ENCODE peak calls at places on chromosomes 7 and 10, in four cellular contexts. Z, W, H and R are unnamed samples.

GRCh38 chr10:97411411-97411810 is 10.3 kb upstream of the RRP12 start:
- DNase-seq in W (peak), H (no peak), Z (no peak), R (no peak)

GRCh38 chr10:102395677-102396197 is at the start of gene NFKB2:
- DNase-seq in W (no peak), Z (no peak), H (peak), R (no peak)

GRCh38 chr10:114309111-114309651 is 70.1 kb downstream of the VWA2 start:
- DNase-seq in W (no peak), Z (no peak), H (no peak), R (no peak)

GRCh38 chr10:102245101-102245931 is at the start of gene GBF1:
- DNase-seq in Z (peak), H (peak), W (peak), R (peak)

GRCh38 chr10:21969326-21970287 is 33.9 kb downstream of the DNAJC1 start:
- DNase-seq in Z (no peak), W (peak), H (no peak), R (no peak)

GRCh38 chr7:107089627-107090026 is 45.1 kb downstream of the PRKAR2B start:
- DNase-seq in H (no peak), Z (no peak), W (no peak), R (no peak)

GRCh38 chr7:91883676-91884362 is 3.3 kb upstream of the MTERF1 start:
- DNase-seq in W (no peak), H (no peak), Z (no peak), R (no peak)

GRCh38 chr10:30036811-30037210 is 22.6 kb downstream of the JCAD start:
- DNase-seq in H (no peak), W (no peak), Z (no peak), R (no peak)

GRCh38 chr7:44980393-44981034 is 1.7 kb upstream of the MYO1G start:
- DNase-seq in Z (no peak), W (peak), H (no peak), R (peak)

GRCh38 chr10:69845574-69846251 is 44.0 kb downstream of the COL13A1 start:
- DNase-seq in H (peak), W (peak), Z (peak), R (no peak)

GRCh38 chr10:97687785-97688781 is 1.0 kb upstream of the AVPI1 start:
- DNase-seq in W (peak), H (peak), Z (no peak), R (peak)

GRCh38 chr10:102753724-102754123 is 10.0 kb downstream of the WBP1L start:
- DNase-seq in Z (no peak), W (no peak), H (no peak), R (no peak)

GRCh38 chr7:99399597-99399996 is 8.8 kb downstream of the PDAP1 start:
- DNase-seq in H (no peak), W (no peak), Z (no peak), R (no peak)

GRCh38 chr7:117889611-117890010 is 16.4 kb upstream of the CTTNBP2 start:
- DNase-seq in H (no peak), W (no peak), Z (no peak), R (no peak)

GRCh38 chr10:48659790-48660189 is 24.9 kb upstream of the WDFY4 start:
- DNase-seq in Z (no peak), W (peak), H (no peak), R (no peak)

DNA sequence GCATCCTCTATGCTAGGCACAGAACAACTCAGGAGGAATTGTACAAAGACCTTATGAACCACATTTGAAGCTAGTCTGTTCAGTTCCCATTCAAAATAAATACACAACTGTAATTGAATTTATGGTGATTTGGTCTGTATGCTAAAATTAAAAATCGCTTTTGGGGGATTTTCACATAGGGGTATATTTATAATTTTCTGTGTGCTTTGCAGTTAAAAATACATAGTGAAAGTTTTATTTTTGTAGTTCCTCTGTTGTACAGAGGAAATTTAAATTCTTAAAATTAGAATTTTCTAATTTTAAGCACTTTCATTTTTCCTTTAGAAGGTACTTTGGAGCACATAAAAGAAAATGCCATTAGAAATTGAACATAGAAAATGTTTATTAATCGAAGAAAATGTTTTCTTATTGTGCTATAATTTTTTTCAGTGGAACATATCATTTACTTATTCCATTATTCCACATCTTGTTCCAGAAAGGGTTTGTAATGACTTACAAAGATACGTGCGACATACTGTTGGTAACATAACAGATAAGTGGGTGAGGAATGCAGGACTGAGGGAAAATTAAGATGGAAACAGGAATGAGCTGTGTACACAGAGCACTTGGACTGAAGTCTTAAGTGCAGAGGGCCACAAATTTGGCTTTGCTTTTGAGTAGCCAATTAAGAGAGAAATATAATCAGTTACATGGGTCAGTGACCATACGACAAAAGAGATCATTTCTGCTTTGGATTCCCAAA is 7.0 kb downstream of the RABGEF1 start:
- DNase-seq in Z (no peak), H (no peak), W (no peak), R (no peak)
- H3K4me3 ChIP-seq in Z (no peak), H (no peak), W (no peak), R (no peak)

DNA sequence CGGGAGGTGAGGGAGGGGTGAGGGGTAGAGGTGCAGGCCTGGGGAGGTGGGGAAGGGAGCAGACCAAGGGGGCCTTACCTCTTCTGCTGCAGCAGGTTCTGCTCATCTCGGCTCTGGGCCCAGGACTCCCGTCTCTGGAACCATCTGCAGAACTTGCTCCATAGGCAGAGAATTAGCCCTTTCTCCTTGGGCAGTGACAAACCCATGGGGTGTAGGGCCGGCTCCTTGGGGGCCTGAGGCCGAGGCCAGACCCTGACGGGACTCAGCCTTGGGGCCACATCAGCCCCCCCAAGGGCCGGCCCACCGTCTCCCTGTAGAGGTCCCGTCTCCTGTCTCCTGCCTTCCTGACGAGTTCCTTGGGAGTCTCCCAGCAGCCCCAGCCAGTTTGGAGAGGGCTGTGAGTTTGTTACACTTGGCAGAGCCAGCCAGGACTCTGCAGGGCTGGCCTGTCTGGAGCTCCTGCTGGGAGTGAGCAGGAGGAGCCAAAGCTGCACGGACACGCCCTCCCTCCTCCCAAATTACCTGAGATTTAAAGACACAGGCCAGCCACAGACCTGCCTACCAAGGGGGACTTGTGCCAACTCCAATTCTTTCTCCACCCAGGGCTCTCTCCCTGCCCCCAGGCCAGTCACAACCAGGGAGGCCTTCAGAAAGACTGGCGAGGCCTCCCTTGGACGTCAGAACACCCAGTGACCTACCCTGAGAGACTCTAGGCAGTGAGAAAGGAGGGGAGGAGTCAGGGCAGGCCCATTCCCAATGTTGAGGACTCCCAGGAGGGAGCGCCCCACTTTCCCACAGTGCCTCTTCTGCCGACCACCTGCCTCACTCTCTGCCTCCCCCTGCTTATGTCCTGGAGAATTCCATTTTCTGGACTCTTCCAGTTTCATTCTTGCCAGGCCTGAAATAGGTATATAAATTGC is at the start of gene TRPV6:
- DNase-seq in Z (peak), W (no peak), H (peak), R (no peak)
- TF ChIP-seq CTCF in Z (no peak), W (no peak), H (no peak), R (no peak)

GRCh38 chr10:6473901-6474370 is 106.1 kb downstream of the PRKCQ start:
- DNase-seq in Z (no peak), W (peak), H (no peak), R (no peak)
- H3K4me3 ChIP-seq in Z (no peak), W (no peak), H (no peak), R (no peak)

GRCh38 chr10:71639412-71639719 is 80.2 kb downstream of the C10orf105 start:
- DNase-seq in H (no peak), W (no peak), Z (no peak), R (no peak)
- TF ChIP-seq CTCF in H (no peak), W (no peak), Z (no peak), R (no peak)

GRCh38 chr7:47479821-47480575 is 101.9 kb downstream of the TNS3 start:
- DNase-seq in Z (no peak), W (no peak), H (no peak), R (no peak)

GRCh38 chr7:47481656-47482012 is 100.3 kb downstream of the TNS3 start:
- DNase-seq in W (no peak), H (no peak), Z (no peak), R (no peak)

GRCh38 chr7:47478926-47479791 is 102.8 kb downstream of the TNS3 start:
- DNase-seq in H (no peak), Z (no peak), W (no peak), R (no peak)

GRCh38 chr7:47482013-47482761 is 99.7 kb downstream of the TNS3 start:
- DNase-seq in Z (no peak), W (peak), H (peak), R (peak)

GRCh38 chr7:47480576-47481538 is 101.1 kb downstream of the TNS3 start:
- DNase-seq in W (no peak), Z (no peak), H (no peak), R (no peak)
- H3K4me3 ChIP-seq in W (no peak), Z (no peak), H (no peak), R (no peak)

DNA sequence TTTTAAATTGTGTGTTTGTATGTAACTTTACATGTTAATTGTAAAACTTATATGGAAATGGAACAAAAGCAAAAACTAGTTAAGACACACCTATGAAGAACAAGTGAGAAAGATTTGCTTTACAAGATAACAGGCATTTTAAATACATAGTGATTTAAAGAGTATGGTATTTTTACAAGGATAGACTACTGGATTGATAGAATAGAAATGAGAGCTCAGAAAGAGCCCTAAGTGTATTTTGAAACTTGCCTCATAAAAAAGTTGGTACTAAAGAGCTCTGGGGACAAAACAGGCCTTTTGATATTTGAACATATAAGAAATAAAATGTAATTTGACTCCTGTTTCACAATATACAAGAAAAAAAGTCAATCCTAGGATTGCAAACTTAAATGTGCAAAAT is 928.4 kb downstream of the REEP3 start:
- DNase-seq in W (no peak), H (no peak), Z (no peak), R (no peak)
- TF ChIP-seq CTCF in W (no peak), H (no peak), Z (no peak), R (no peak)

GRCh38 chr10:1735562-1735961 is 1.8 kb downstream of the ADARB2 start:
- DNase-seq in Z (no peak), W (no peak), H (no peak), R (no peak)
- H3K4me3 ChIP-seq in Z (no peak), W (no peak), H (no peak), R (no peak)

GRCh38 chr10:125003146-125003900 is 61.4 kb downstream of the ZRANB1 start:
- DNase-seq in W (no peak), H (peak), Z (peak), R (no peak)
- TF ChIP-seq CTCF in W (peak), H (no peak), Z (no peak), R (peak)

GRCh38 chr10:109957092-109957797 is 33.9 kb upstream of the XPNPEP1 start:
- DNase-seq in Z (peak), W (no peak), H (peak), R (no peak)

GRCh38 chr10:109958059-109958458 is 34.7 kb upstream of the XPNPEP1 start:
- DNase-seq in H (no peak), W (no peak), Z (no peak), R (no peak)

GRCh38 chr10:109953745-109954144 is 30.4 kb upstream of the XPNPEP1 start:
- DNase-seq in W (no peak), H (no peak), Z (no peak), R (no peak)

GRCh38 chr10:109956454-109957091 is 33.3 kb upstream of the XPNPEP1 start:
- DNase-seq in H (peak), W (peak), Z (peak), R (no peak)

GRCh38 chr10:109952526-109952925 is 29.2 kb upstream of the XPNPEP1 start:
- DNase-seq in H (no peak), W (no peak), Z (no peak), R (no peak)
- H3K4me3 ChIP-seq in H (no peak), W (no peak), Z (no peak), R (no peak)

GRCh38 chr7:88111136-88111748 is 108.6 kb downstream of the SRI start:
- DNase-seq in Z (no peak), W (peak), H (no peak), R (peak)
- TF ChIP-seq CTCF in Z (peak), W (peak), H (peak), R (peak)